ENCODE peak calls at places on chromosomes 13 and 19, in four cellular contexts. X is WTC11; V is activated T-cell treated with anti-CD3 and anti-CD28 coated beads, Interleukin-2, amount 50 U/mL, for 24 hours; O is lung microvascular endothelial cell. P is an unnamed sample.

GRCh38 chr19:54206030-54206830 is 5.6 kb downstream of the RPS9 start:
- DNase-seq in X (no peak), V (peak), O (no peak), P (no peak)

GRCh38 chr19:29858000-29858596 is 46.3 kb downstream of the CCNE1 start:
- DNase-seq in X (peak), V (peak), O (peak), P (peak)

GRCh38 chr13:67146523-67147130 is 83.5 kb downstream of the PCDH9 start:
- DNase-seq in X (no peak), V (no peak), O (peak), P (no peak)

GRCh38 chr13:113220877-113221276 is 11.5 kb downstream of the CUL4A start:
- DNase-seq in X (no peak), V (no peak), O (peak), P (no peak)

GRCh38 chr13:27619711-27620376 is 485 bp downstream of the LNX2 start:
- DNase-seq in X (no peak), V (peak), O (no peak), P (peak)

GRCh38 chr13:51523082-51523518 is 61.2 kb upstream of the WDFY2 start:
- DNase-seq in X (no peak), V (peak), O (peak), P (no peak)

GRCh38 chr13:111950697-111951096 is 116.3 kb upstream of the SOX1 start:
- DNase-seq in X (no peak), V (no peak), O (no peak), P (peak)

GRCh38 chr19:952680-953500 is 27.1 kb downstream of the ARID3A start:
- DNase-seq in X (no peak), V (no peak), O (no peak), P (no peak)

GRCh38 chr13:50224534-50224933 is 209.3 kb downstream of the KCNRG start:
- DNase-seq in X (no peak), V (no peak), O (no peak), P (no peak)

GRCh38 chr19:2883686-2884439 is 16.7 kb downstream of the ZNF556 start:
- DNase-seq in X (no peak), V (no peak), O (no peak), P (no peak)

GRCh38 chr19:33812388-33813330 is 16.0 kb downstream of the KCTD15 start:
- DNase-seq in X (no peak), V (no peak), O (no peak), P (peak)

GRCh38 chr13:106143392-106143791 is 392.1 kb downstream of the EFNB2 start:
- DNase-seq in X (no peak), V (no peak), O (no peak), P (no peak)

P was measured in cardiac septum.